ENCODE peak calls at places on chromosomes 3 and 15, in four cellular contexts. I is dorsolateral prefrontal cortex; U is foreskin keratinocyte; X is CD8-positive, alpha-beta memory T cell. C is an unnamed sample. For H3K27me3, the result is how much of the 10 kb centered on the place peaks cover.

GRCh38 chr15:68599560-68600071 is 20.8 kb downstream of the CORO2B start:
- DNase-seq in U (no peak), I (no peak), X (no peak), C (no peak)

GRCh38 chr3:65436580-65436979 is 602.1 kb downstream of the MAGI1 start:
- DNase-seq in U (no peak), I (peak), X (no peak), C (no peak)

GRCh38 chr15:70376929-70377691 is 279.4 kb upstream of the TLE3 start:
- DNase-seq in I (peak), X (no peak), U (peak), C (no peak)

GRCh38 chr3:158539414-158540014 is 31.5 kb upstream of the MLF1 start:
- DNase-seq in I (no peak), U (peak), X (no peak), C (peak)

GRCh38 chr3:42247576-42248027 is 18.4 kb downstream of the CCK start:
- DNase-seq in I (peak), X (peak), U (peak), C (peak)

GRCh38 chr3:25354071-25354470 is 74.0 kb upstream of the RARB start:
- DNase-seq in X (no peak), U (peak), I (no peak), C (no peak)

GRCh38 chr15:95684126-95684525 is 646.4 kb upstream of the NR2F2 start:
- DNase-seq in U (peak), X (no peak), I (no peak), C (no peak)

GRCh38 chr15:42523331-42523730 is 25.3 kb downstream of the LRRC57 start:
- DNase-seq in I (no peak), X (no peak), U (no peak), C (no peak)

GRCh38 chr3:114351822-114352145 is 58.0 kb downstream of the TIGIT start:
- DNase-seq in X (no peak), U (no peak), I (no peak), C (no peak)

GRCh38 chr3:119627461-119627860 is 29.8 kb downstream of the PLA1A start:
- DNase-seq in I (no peak), U (no peak), X (no peak), C (no peak)

GRCh38 chr3:170751083-170751893 is 118.7 kb downstream of the RPL22L1 start:
- DNase-seq in X (no peak), I (no peak), U (peak), C (no peak)

GRCh38 chr3:169686874-169687273 is 23.4 kb upstream of the MECOM start:
- DNase-seq in X (no peak), I (no peak), U (no peak), C (no peak)

GRCh38 chr3:15387171-15387581 is 40.2 kb downstream of the METTL6 start:
- DNase-seq in U (peak), I (no peak), X (no peak), C (no peak)

GRCh38 chr3:47874913-47875312 is 72.0 kb downstream of the DHX30 start:
- DNase-seq in X (no peak), I (no peak), U (peak), C (no peak)

GRCh38 chr3:31288641-31289100 is 244.1 kb upstream of the STT3B start:
- DNase-seq in X (peak), U (peak), I (peak), C (no peak)

GRCh38 chr3:189995129-189995528 is 125.6 kb downstream of the P3H2 start:
- DNase-seq in U (no peak), X (no peak), I (no peak), C (no peak)

GRCh38 chr3:182597621-182598041 is 195.7 kb upstream of the ATP11B start:
- DNase-seq in X (no peak), U (peak), I (no peak), C (no peak)

GRCh38 chr3:97559398-97559797 is 205.2 kb upstream of the ARL6 start:
- DNase-seq in U (peak), X (no peak), I (no peak), C (no peak)

GRCh38 chr3:172751188-172751571 is 654 bp downstream of the ECT2 start:
- DNase-seq in U (peak), X (no peak), I (no peak), C (no peak)

GRCh38 chr15:35271371-35272043 is 186.4 kb upstream of the NANOGP8 start:
- DNase-seq in X (no peak), U (peak), I (no peak), C (no peak)

GRCh38 chr3:71258526-71258925 is 325.0 kb downstream of the FOXP1 start:
- DNase-seq in I (no peak), U (no peak), X (no peak), C (no peak)

GRCh38 chr15:26875476-26875850 is 8.6 kb downstream of the GABRA5 start:
- DNase-seq in I (no peak), U (no peak), X (no peak), C (no peak)

GRCh38 chr3:96852849-96853248 is 38.5 kb downstream of the EPHA6 start:
- DNase-seq in I (no peak), X (no peak), U (no peak), C (no peak)

GRCh38 chr3:32819581-32820348 is 2.0 kb downstream of the TRIM71 start:
- DNase-seq in X (no peak), I (no peak), U (no peak), C (no peak)
- H3K27me3 ChIP-seq in X (under half), I (half or more), U (half or more), C (under half)

GRCh38 chr3:12005951-12006625 is 1.9 kb downstream of the SYN2 start:
- DNase-seq in X (no peak), I (no peak), U (no peak), C (no peak)
- H3K27me3 ChIP-seq in X (under half), I (under half), U (half or more), C (half or more)

GRCh38 chr3:130955481-130955880 is 61.6 kb downstream of the ATP2C1 start:
- DNase-seq in X (no peak), I (no peak), U (no peak), C (no peak)
- H3K27me3 ChIP-seq in X (under half), I (under half), U (under half), C (under half)

DNA sequence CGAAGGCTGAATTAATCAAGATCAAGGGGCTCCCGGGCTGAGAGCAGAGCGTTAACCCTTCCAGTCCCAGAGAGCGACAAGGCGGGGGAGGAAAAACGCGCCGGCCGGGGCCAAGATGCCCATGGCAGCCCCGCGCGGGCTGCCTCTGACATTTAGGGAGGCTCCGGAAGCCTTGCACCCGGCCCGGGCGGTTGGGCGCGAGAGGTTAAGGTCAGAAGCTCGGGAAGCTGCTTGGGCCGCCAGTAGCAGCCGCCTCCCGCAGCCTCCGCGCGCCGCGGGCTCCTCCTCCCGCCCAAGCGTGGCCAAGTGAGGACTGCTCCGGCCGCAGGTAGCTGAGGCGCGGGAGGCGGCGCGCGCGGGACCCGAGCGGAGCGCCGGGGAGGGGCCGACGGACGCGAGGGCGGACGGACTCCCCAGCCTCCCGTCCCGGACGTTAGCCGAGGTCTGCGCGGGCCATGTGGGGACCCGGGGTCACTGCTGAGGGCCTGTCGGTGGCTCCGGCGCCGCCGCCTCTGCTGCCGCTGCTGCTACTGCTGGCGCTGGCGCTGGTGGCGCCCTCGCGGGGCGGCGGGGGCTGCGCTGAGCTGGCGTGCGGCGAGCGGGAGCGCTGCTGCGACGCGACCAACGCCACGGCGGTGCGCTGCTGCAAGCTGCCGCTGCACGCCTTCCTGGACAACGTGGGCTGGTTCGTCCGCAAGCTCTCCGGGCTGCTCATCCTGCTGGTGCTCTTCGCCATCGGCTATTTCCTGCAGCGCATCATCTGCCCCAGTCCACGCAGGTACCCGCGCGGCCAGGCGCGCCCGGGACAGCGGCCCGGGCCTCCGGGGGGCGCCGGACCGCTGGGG is at the start of gene C3orf80:
- DNase-seq in U (no peak), I (peak), X (peak), C (no peak)
- H3K27me3 ChIP-seq in U (half or more), I (under half), X (under half), C (half or more)

C was measured in CD4-positive, alpha-beta T cell.